ENCODE peak calls at places on chromosomes 16 and 17, in eight cellular contexts. B, K, M, A, Z, L, W and O are unnamed samples.

GRCh38 chr16:8326234-8326633 is 264.1 kb downstream of the TMEM114 start:
- DNase-seq in L (no peak), A (no peak), Z (no peak), M (no peak), B (no peak), K (no peak), W (no peak), O (no peak)

GRCh38 chr17:68600123-68600880 is 865 bp downstream of the FAM20A start:
- DNase-seq in Z (peak), L (no peak), A (peak), B (no peak), W (no peak), K (no peak), M (no peak), O (no peak)

GRCh38 chr16:23755484-23755809 is 621 bp downstream of the CHP2 start:
- DNase-seq in L (no peak), Z (no peak), A (no peak), W (no peak), B (no peak), M (no peak), K (no peak), O (no peak)

GRCh38 chr17:35167666-35168065 is 20.0 kb downstream of the UNC45B start:
- DNase-seq in A (no peak), K (no peak), Z (no peak), L (no peak), B (no peak), M (peak), W (no peak), O (no peak)

GRCh38 chr17:41814195-41814594 is 1.4 kb downstream of the FKBP10 start:
- DNase-seq in K (no peak), Z (no peak), L (no peak), M (no peak), W (no peak), B (no peak), A (no peak), O (no peak)

GRCh38 chr17:27849474-27850185 is 43.5 kb downstream of the LYRM9 start:
- DNase-seq in K (no peak), W (no peak), Z (no peak), M (no peak), L (no peak), A (no peak), B (no peak), O (no peak)

GRCh38 chr17:79970576-79971068 is 65.0 kb downstream of the TBC1D16 start:
- DNase-seq in W (no peak), A (peak), Z (peak), K (no peak), M (no peak), L (no peak), B (peak), O (peak)

GRCh38 chr17:82247175-82247823 is 18.5 kb downstream of the SLC16A3 start:
- DNase-seq in L (no peak), M (no peak), Z (no peak), W (no peak), A (no peak), K (no peak), B (no peak), O (no peak)

GRCh38 chr16:85991425-85991824 is 92.5 kb downstream of the IRF8 start:
- DNase-seq in B (no peak), M (no peak), A (no peak), L (no peak), W (no peak), Z (no peak), K (no peak), O (no peak)

GRCh38 chr16:77993586-77993985 is 28.8 kb upstream of the CLEC3A start:
- DNase-seq in Z (no peak), M (no peak), L (no peak), W (peak), B (no peak), K (no peak), A (no peak), O (peak)

GRCh38 chr16:2056077-2056476 is 8.3 kb downstream of the TSC2 start:
- DNase-seq in K (no peak), A (no peak), Z (no peak), W (no peak), M (no peak), B (no peak), L (no peak), O (peak)

GRCh38 chr17:82929676-82930042 is 89.8 kb upstream of the ZNF750 start:
- DNase-seq in B (no peak), W (no peak), M (no peak), K (no peak), Z (no peak), A (no peak), L (no peak), O (no peak)

GRCh38 chr17:4545217-4545951 is 9.8 kb downstream of the MYBBP1A start:
- DNase-seq in L (no peak), Z (no peak), B (no peak), W (no peak), A (no peak), M (no peak), K (no peak), O (no peak)

GRCh38 chr17:68849673-68850260 is 105.4 kb downstream of the ABCA8 start:
- DNase-seq in L (no peak), A (no peak), Z (no peak), B (no peak), W (no peak), K (no peak), M (no peak), O (peak)

GRCh38 chr17:49101054-49101534 is 31.5 kb upstream of the B4GALNT2 start:
- DNase-seq in M (no peak), W (peak), B (no peak), L (no peak), K (no peak), Z (no peak), A (no peak), O (peak)

GRCh38 chr16:12330977-12331376 is 354.4 kb downstream of the SNX29 start:
- DNase-seq in M (no peak), W (no peak), K (no peak), Z (no peak), A (no peak), B (no peak), L (no peak), O (no peak)

GRCh38 chr16:75252946-75253911 is 1.8 kb upstream of the BCAR1 start:
- DNase-seq in B (no peak), A (no peak), L (no peak), M (peak), K (no peak), W (no peak), Z (no peak), O (no peak)

GRCh38 chr16:1119129-1119528 is 23.1 kb upstream of the C1QTNF8 start:
- DNase-seq in L (no peak), Z (no peak), K (no peak), M (no peak), A (no peak), W (no peak), B (no peak), O (no peak)

GRCh38 chr17:66724581-66725341 is 110.2 kb upstream of the CACNG5 start:
- DNase-seq in B (no peak), M (peak), K (no peak), W (peak), Z (no peak), A (no peak), L (no peak), O (peak)

GRCh38 chr17:79536212-79536840 is 74.5 kb downstream of the RBFOX3 start:
- DNase-seq in K (no peak), L (no peak), Z (no peak), B (no peak), M (no peak), W (no peak), A (no peak), O (no peak)

GRCh38 chr17:73133911-73134649 is 30.7 kb upstream of the SSTR2 start:
- DNase-seq in M (no peak), L (no peak), K (no peak), B (no peak), W (no peak), Z (no peak), A (no peak), O (no peak)